ENCODE peak calls at places on chromosomes 13 and 19, in four cellular contexts. S is activated CD4-positive, CD25-positive, alpha-beta regulatory T cell treated with anti-CD3 and anti-CD28 coated beads, Interleukin-2, amount 50 U/mL, for 16 hours; Y is psoas muscle; U is activated CD8-positive, alpha-beta memory T cell treated with anti-CD3 and anti-CD28 coated beads for 1 hour. J is an unnamed sample.

GRCh38 chr19:5022066-5022860 is 53.4 kb downstream of the KDM4B start:
- DNase-seq in U (no peak), S (no peak), Y (no peak), J (no peak)

GRCh38 chr19:29671393-29672076 is 6.3 kb downstream of the PLEKHF1 start:
- DNase-seq in Y (peak), U (peak), S (peak), J (peak)

GRCh38 chr19:33557720-33558119 is 36.1 kb upstream of the PEPD start:
- DNase-seq in S (no peak), Y (no peak), U (no peak), J (no peak)

GRCh38 chr13:18995259-18995873 is 186.3 kb downstream of the TUBA3C start:
- DNase-seq in U (no peak), S (no peak), Y (peak), J (no peak)

GRCh38 chr13:101303512-101303911 is 112.8 kb downstream of the NALCN start:
- DNase-seq in S (no peak), U (no peak), Y (no peak), J (no peak)

GRCh38 chr13:72850959-72851677 is 69.2 kb downstream of the PIBF1 start:
- DNase-seq in U (no peak), S (no peak), Y (peak), J (no peak)

GRCh38 chr19:10648360-10648759 is 5.8 kb upstream of the ILF3 start:
- DNase-seq in Y (no peak), S (no peak), U (no peak), J (no peak)

GRCh38 chr13:26508885-26509284 is 48.6 kb upstream of the WASF3 start:
- DNase-seq in S (no peak), Y (peak), U (no peak), J (no peak)

GRCh38 chr19:3047307-3048189 is 14.7 kb downstream of the TLE5 start:
- DNase-seq in U (peak), S (peak), Y (peak), J (peak)

GRCh38 chr13:96817336-96817941 is 176.8 kb downstream of the OXGR1 start:
- DNase-seq in Y (no peak), S (no peak), U (no peak), J (no peak)

GRCh38 chr13:49641810-49642291 is 13.5 kb downstream of the ARL11 start:
- DNase-seq in Y (peak), U (no peak), S (no peak), J (no peak)

GRCh38 chr13:109297628-109298027 is 488.8 kb downstream of the IRS2 start:
- DNase-seq in Y (no peak), U (no peak), S (no peak), J (no peak)

GRCh38 chr19:5364674-5365073 is 24.1 kb upstream of the PTPRS start:
- DNase-seq in S (no peak), Y (no peak), U (no peak), J (no peak)

GRCh38 chr13:43730642-43731041 is 56.1 kb downstream of the ENOX1 start:
- DNase-seq in S (no peak), U (no peak), Y (peak), J (no peak)

GRCh38 chr19:32104465-32105235 is 240.8 kb upstream of the ZNF507 start:
- DNase-seq in U (no peak), S (no peak), Y (no peak), J (no peak)

GRCh38 chr13:66305960-66306617 is 924.0 kb downstream of the PCDH9 start:
- DNase-seq in S (no peak), U (no peak), Y (no peak), J (no peak)

GRCh38 chr13:52850396-52851152 is 2.1 kb upstream of the PCDH8 start:
- DNase-seq in Y (peak), U (no peak), S (no peak), J (no peak)

GRCh38 chr19:40596608-40597328 is 4.4 kb upstream of the LTBP4 start:
- DNase-seq in U (no peak), S (no peak), Y (peak), J (no peak)

GRCh38 chr13:27170221-27170520 is 1.4 kb downstream of the USP12 start:
- DNase-seq in S (no peak), U (no peak), Y (no peak), J (no peak)

GRCh38 chr19:48556163-48556562 is 4.2 kb downstream of the SULT2B1 start:
- DNase-seq in U (no peak), Y (no peak), S (no peak), J (no peak)

GRCh38 chr13:63396746-63397145 is 1981.1 kb upstream of the PCDH20 start:
- DNase-seq in Y (no peak), S (no peak), U (no peak), J (no peak)

J was measured in central memory CD8-positive, alpha-beta T cell.